ENCODE peak calls at places on chromosomes 4 and X, in nine cellular contexts. A is fibroblast of mammary gland; K is CD8-positive, alpha-beta T cell; Q is upper lobe of left lung; Z is GM12878; U is AG10803; O is colonic mucosa; N is BE2C; L is psoas muscle. J is an unnamed sample.

GRCh38 chr4:13483142-13484044 is 747 bp downstream of the RAB28 start:
- DNase-seq in U (peak; percentile 72), Z (no peak), O (peak; percentile 56), A (peak; percentile 73), Q (no peak), K (peak; percentile 30), L (peak; percentile 64), N (peak; percentile 28), J (no peak)

GRCh38 chr4:75895744-75896314 is 6.4 kb downstream of the PPEF2 start:
- DNase-seq in A (peak; percentile 38), U (peak; percentile 24), N (no peak), Z (no peak), Q (no peak), O (peak; percentile 27), K (no peak), L (no peak), J (peak; percentile 13)

GRCh38 chr4:37101196-37101595 is 143.3 kb upstream of the NWD2 start:
- DNase-seq in K (no peak), Z (no peak), N (no peak), O (no peak), A (no peak), Q (no peak), L (no peak), U (no peak), J (no peak)

GRCh38 chrX:140715787-140716186 is 6.2 kb downstream of the LINC00632 start:
- DNase-seq in O (no peak), Q (no peak), A (no peak), K (no peak), L (no peak), Z (no peak), U (no peak), N (no peak), J (no peak)

GRCh38 chr4:138952405-138952804 is 63.2 kb upstream of the NOCT start:
- DNase-seq in Z (no peak), O (no peak), K (no peak), A (peak; percentile 19), Q (no peak), L (no peak), U (peak; percentile 48), N (no peak), J (no peak)

GRCh38 chrX:148499638-148500427 is 584 bp upstream of the AFF2 start:
- DNase-seq in Z (no peak), O (no peak), N (no peak), Q (peak; percentile 27), U (no peak), A (no peak), L (no peak), K (no peak), J (no peak)

GRCh38 chrX:110985470-110985869 is 110.5 kb upstream of the PAK3 start:
- DNase-seq in Z (no peak), O (no peak), K (no peak), U (no peak), A (no peak), N (no peak), L (no peak), Q (no peak), J (no peak)

GRCh38 chr4:97477974-97478373 is 665.3 kb downstream of the STPG2 start:
- DNase-seq in Q (no peak), N (no peak), A (no peak), O (no peak), U (no peak), K (no peak), L (no peak), Z (no peak), J (no peak)

GRCh38 chr4:15882675-15883086 is 55.9 kb downstream of the FGFBP1 start:
- DNase-seq in A (peak; percentile 86), N (peak; percentile 50), O (peak; percentile 58), L (peak; percentile 57), U (peak; percentile 80), Z (peak; percentile 64), Q (no peak), K (peak; percentile 47), J (peak; percentile 68)

GRCh38 chr4:174193438-174194015 is 89.9 kb downstream of the FBXO8 start:
- DNase-seq in L (no peak), N (peak; percentile 90), K (no peak), Z (no peak), Q (no peak), A (peak; percentile 45), U (no peak), O (no peak), J (no peak)

GRCh38 chr4:176238819-176239218 is 30.2 kb downstream of the ASB5 start:
- DNase-seq in A (peak; percentile 9), N (no peak), O (no peak), Q (no peak), Z (no peak), L (no peak), U (no peak), K (no peak), J (no peak)

GRCh38 chr4:84985952-84986351 is 19.5 kb upstream of the WDFY3 start:
- DNase-seq in A (peak; percentile 88), Z (no peak), O (no peak), L (no peak), Q (no peak), U (peak; percentile 36), K (no peak), N (no peak), J (no peak)

GRCh38 chrX:120236676-120237460 is 13.7 kb upstream of the ZBTB33 start:
- DNase-seq in O (no peak), L (no peak), U (no peak), Q (no peak), N (no peak), A (no peak), Z (no peak), K (no peak), J (no peak)

GRCh38 chrX:48927125-48927524 is 8.3 kb upstream of the PIM2 start:
- DNase-seq in A (no peak), N (no peak), Q (no peak), Z (no peak), K (no peak), L (no peak), O (no peak), U (no peak), J (no peak)

GRCh38 chrX:37871626-37872302 is 24.4 kb upstream of the DYNLT3 start:
- DNase-seq in A (peak; percentile 85), N (no peak), K (no peak), O (no peak), Q (no peak), L (peak; percentile 45), U (peak; percentile 87), Z (no peak), J (no peak)

GRCh38 chr4:26321326-26322276 is 787 bp downstream of the RBPJ start:
- DNase-seq in A (no peak), Q (peak; percentile 85), Z (no peak), U (peak; percentile 27), N (peak; percentile 56), L (peak; percentile 58), O (peak; percentile 47), K (peak; percentile 42), J (no peak)

GRCh38 chr4:15753786-15754185 is 24.3 kb upstream of the CD38 start:
- DNase-seq in K (no peak), Q (no peak), N (no peak), Z (no peak), L (peak; percentile 79), A (peak; percentile 11), O (no peak), U (no peak), J (no peak)

GRCh38 chrX:134520860-134521390 is 61.0 kb downstream of the HPRT1 start:
- DNase-seq in A (peak; percentile 84), L (no peak), U (peak; percentile 68), N (peak; percentile 43), K (no peak), Q (no peak), Z (no peak), O (peak; percentile 27), J (peak; percentile 15)

GRCh38 chr4:4558881-4559280 is 17.0 kb upstream of the STX18 start:
- DNase-seq in L (no peak), A (no peak), Q (no peak), U (no peak), O (no peak), K (no peak), Z (no peak), N (no peak), J (no peak)

GRCh38 chr4:4559596-4559995 is 17.7 kb upstream of the STX18 start:
- DNase-seq in Q (no peak), Z (no peak), K (no peak), O (no peak), A (no peak), N (no peak), U (peak; percentile 12), L (no peak), J (no peak)

GRCh38 chr4:4549534-4549933 is 7.7 kb upstream of the STX18 start:
- DNase-seq in A (no peak), U (no peak), L (no peak), Z (no peak), Q (no peak), N (no peak), O (no peak), K (no peak), J (no peak)

GRCh38 chr4:4555916-4556315 is 14.1 kb upstream of the STX18 start:
- DNase-seq in Z (no peak), U (peak; percentile 98), Q (no peak), O (no peak), K (no peak), N (no peak), L (no peak), A (peak; percentile 70), J (no peak)

GRCh38 chr4:4554234-4554633 is 12.4 kb upstream of the STX18 start:
- DNase-seq in U (no peak), K (no peak), L (no peak), N (no peak), Q (no peak), Z (no peak), O (no peak), A (no peak), J (no peak)
- H3K4me3 ChIP-seq in U (no peak overlapping the region), K (no peak overlapping the region), L (no peak overlapping the region), N (no peak overlapping the region), Q (no peak overlapping the region), Z (no peak overlapping the region), O (no peak overlapping the region), A (no peak overlapping the region), J (no peak overlapping the region)

GRCh38 chr4:1233641-1234277 is 15.2 kb downstream of the CTBP1 start:
- DNase-seq in Z (no peak), A (peak; percentile 60), N (no peak), U (no peak), Q (peak; percentile 59), O (no peak), L (peak; percentile 64), K (no peak), J (no peak)
- TF ChIP-seq CTCF in Z (peak; percentile 12), A (peak; percentile 54), N (peak; percentile 9), U (peak; percentile 48), Q (peak; percentile 50), O (no peak), L (no peak), K (no peak), J (no peak)

DNA sequence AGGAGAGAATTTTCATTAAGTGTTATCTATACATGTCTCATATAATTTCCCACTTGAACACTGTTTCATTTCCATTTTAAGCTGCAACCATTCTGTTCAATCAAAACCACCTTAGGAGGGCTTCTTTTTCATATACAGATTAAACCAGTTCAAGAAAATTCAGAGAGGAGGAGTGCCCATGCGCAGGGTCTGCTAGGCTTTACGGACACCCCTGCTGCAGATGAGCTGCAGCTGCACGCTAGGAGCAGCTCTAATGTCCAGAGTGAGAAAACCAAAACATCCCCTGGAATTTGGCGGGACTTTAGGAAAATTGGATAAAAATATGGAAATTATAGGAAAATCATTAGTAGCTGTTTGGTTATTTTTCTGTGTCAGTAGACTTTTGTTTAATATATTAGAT is 541.0 kb downstream of the SPRY1 start:
- DNase-seq in O (no peak), Z (no peak), A (no peak), L (no peak), N (no peak), K (no peak), U (no peak), Q (no peak), J (no peak)
- H3K4me3 ChIP-seq in O (no peak overlapping the region), Z (no peak overlapping the region), A (no peak overlapping the region), L (no peak overlapping the region), N (no peak overlapping the region), K (no peak overlapping the region), U (no peak overlapping the region), Q (no peak overlapping the region), J (no peak overlapping the region)

GRCh38 chr4:182862166-182862875 is 54.9 kb downstream of the DCTD start:
- DNase-seq in O (no peak), A (no peak), Z (no peak), U (no peak), K (no peak), L (no peak), Q (no peak), N (no peak), J (no peak)
- TF ChIP-seq CTCF in O (no peak), A (no peak), Z (no peak), U (no peak), K (no peak), L (no peak), Q (no peak), N (peak; percentile 18), J (peak; percentile 6)